ENCODE peak calls at places on chromosomes 5 and 9, in eight cellular contexts. B is astrocyte of the spinal cord; F is ELR; R is stimulated activated CD4-positive, alpha-beta T cell treated with anti-CD3 and anti-CD28 coated beads, Interleukin-4, amount 100 ng/mL, for 24 hours; I is HAP-1; E is GM10248; A is T-helper 1 cell; C is AG09309. K is an unnamed sample.
A peak's percentile ranks its signal among the peaks of the same experiment; 100 is the strongest.

GRCh38 chr5:14528926-14529325 is 52.7 kb upstream of the OTULINL start:
- DNase-seq in C (no peak), F (no peak), B (no peak), I (no peak), R (no peak), A (no peak), E (no peak), K (no peak)

GRCh38 chr5:126348855-126349635 is 74.2 kb upstream of the GRAMD2B start:
- DNase-seq in I (peak; percentile 91), B (no peak), A (no peak), R (no peak), C (no peak), F (no peak), E (no peak), K (no peak)

GRCh38 chr9:111236337-111236736 is 93.7 kb downstream of the OR2K2 start:
- DNase-seq in C (no peak), A (no peak), R (no peak), F (no peak), E (no peak), B (no peak), I (no peak), K (no peak)

GRCh38 chr5:33091571-33092363 is 349.0 kb upstream of the TARS1 start:
- DNase-seq in B (peak; percentile 59), A (no peak), C (peak; percentile 74), E (no peak), R (no peak), F (peak; percentile 68), I (no peak), K (no peak)

GRCh38 chr5:9483251-9483650 is 62.6 kb downstream of the SEMA5A start:
- DNase-seq in B (no peak), E (no peak), C (no peak), A (no peak), R (no peak), F (peak; percentile 84), I (no peak), K (no peak)

GRCh38 chr5:6418679-6419276 is 29.9 kb upstream of the UBE2QL1 start:
- DNase-seq in A (no peak), I (no peak), E (no peak), C (no peak), R (no peak), B (no peak), F (no peak), K (no peak)

GRCh38 chr9:37454238-37454637 is 11.0 kb downstream of the ZBTB5 start:
- DNase-seq in A (no peak), C (no peak), F (no peak), R (no peak), B (no peak), I (no peak), E (no peak), K (no peak)

GRCh38 chr9:91729558-91729842 is 220.5 kb downstream of the ROR2 start:
- DNase-seq in R (no peak), E (no peak), A (no peak), I (no peak), C (no peak), F (no peak), B (no peak), K (no peak)

GRCh38 chr5:149450199-149450598 is 71.1 kb upstream of the IL17B start:
- DNase-seq in A (no peak), F (peak; percentile 51), B (peak; percentile 65), E (no peak), R (no peak), I (no peak), C (no peak), K (peak; percentile 34)

GRCh38 chr5:142826093-142826492 is 55.9 kb downstream of the ARHGAP26 start:
- DNase-seq in C (no peak), B (no peak), F (no peak), A (no peak), I (no peak), E (no peak), R (no peak), K (no peak)

GRCh38 chr5:110917161-110917875 is 154.2 kb upstream of the TSLP start:
- DNase-seq in C (no peak), A (no peak), F (peak; percentile 36), R (no peak), E (no peak), B (peak; percentile 63), I (no peak), K (peak; percentile 43)

GRCh38 chr9:137138701-137139467 is at the start of gene GRIN1:
- DNase-seq in E (no peak), I (no peak), B (no peak), R (no peak), C (no peak), A (no peak), F (no peak), K (no peak)

GRCh38 chr5:161273410-161273809 is 273.1 kb downstream of the GABRB2 start:
- DNase-seq in B (no peak), F (no peak), E (no peak), A (no peak), R (no peak), C (no peak), I (no peak), K (no peak)

GRCh38 chr5:43422143-43422542 is 10.0 kb upstream of the CCL28 start:
- DNase-seq in E (no peak), R (no peak), F (peak; percentile 22), C (no peak), B (peak; percentile 81), A (no peak), I (no peak), K (peak; percentile 85)

K was measured in astrocyte of the cerebellum.